ENCODE peak calls at places on chromosome 5, in four cellular contexts. A is mesendoderm, Q is IMR-90, R is H1. T is an unnamed sample.

GRCh38 chr5:88979244-88979643 is 96.3 kb upstream of the MEF2C start:
- DNase-seq in R (no peak), Q (peak; percentile 2), A (peak; percentile 26), T (no peak)

GRCh38 chr5:28254846-28255245 is 1216.5 kb upstream of the CDH9 start:
- DNase-seq in A (no peak), R (no peak), Q (no peak), T (no peak)

GRCh38 chr5:170860818-170861217 is 1.0 kb upstream of the RANBP17 start:
- DNase-seq in A (no peak), R (no peak), Q (no peak), T (no peak)

GRCh38 chr5:6829150-6829784 is 116.0 kb downstream of the TENT4A start:
- DNase-seq in R (no peak), A (no peak), Q (no peak), T (no peak)

GRCh38 chr5:15064396-15064795 is 192.8 kb upstream of the ANKH start:
- DNase-seq in R (no peak), Q (no peak), A (no peak), T (no peak)

GRCh38 chr5:160180931-160181330 is 48.4 kb upstream of the FABP6 start:
- DNase-seq in R (no peak), Q (no peak), A (no peak), T (no peak)

GRCh38 chr5:50655067-50655809 is 11.2 kb upstream of the PARP8 start:
- DNase-seq in A (no peak), Q (no peak), R (no peak), T (no peak)

GRCh38 chr5:98679963-98680362 is 93.5 kb upstream of the RGMB start:
- DNase-seq in A (peak; percentile 82), R (no peak), Q (peak; percentile 59), T (no peak)

GRCh38 chr5:104800440-104801048 is 1238.0 kb upstream of the NUDT12 start:
- DNase-seq in A (peak; percentile 71), Q (no peak), R (peak; percentile 2), T (peak; percentile 40)

GRCh38 chr5:51397996-51398395 is 14.7 kb downstream of the ISL1 start:
- DNase-seq in A (peak; percentile 86), R (no peak), Q (no peak), T (peak; percentile 52)

GRCh38 chr5:14038341-14038959 is 94.0 kb upstream of the DNAH5 start:
- DNase-seq in Q (peak; percentile 97), A (peak; percentile 39), R (no peak), T (no peak)

GRCh38 chr5:74164725-74165226 is 475.8 kb downstream of the ENC1 start:
- DNase-seq in Q (no peak), R (no peak), A (no peak), T (no peak)

GRCh38 chr5:175873090-175873454 is 1.7 kb downstream of the CPLX2 start:
- DNase-seq in A (peak; percentile 38), R (no peak), Q (no peak), T (peak; percentile 65)

GRCh38 chr5:174177531-174177930 is 132.0 kb downstream of the NSG2 start:
- DNase-seq in A (no peak), Q (no peak), R (no peak), T (peak; percentile 9)

GRCh38 chr5:74430910-74431309 is 209.6 kb downstream of the ENC1 start:
- DNase-seq in A (no peak), R (no peak), Q (no peak), T (no peak)

GRCh38 chr5:111227226-111227782 is 3.1 kb downstream of the CAMK4 start:
- DNase-seq in A (no peak), R (no peak), Q (no peak), T (no peak)

GRCh38 chr5:176427971-176428370 is 11.6 kb upstream of the CLTB start:
- DNase-seq in A (no peak), R (no peak), Q (peak; percentile 55), T (no peak)

GRCh38 chr5:168427224-168427623 is 59.0 kb upstream of the RARS1 start:
- DNase-seq in R (no peak), A (no peak), Q (no peak), T (no peak)
- H3K56ac ChIP-seq in R (no peak overlapping the region), A (no peak overlapping the region), Q (no peak overlapping the region), T (no peak overlapping the region)

GRCh38 chr5:571791-572190 is 40.3 kb upstream of the CEP72 start:
- DNase-seq in A (no peak), R (no peak), Q (no peak), T (no peak)

GRCh38 chr5:570886-571285 is 41.3 kb upstream of the CEP72 start:
- DNase-seq in A (no peak), R (no peak), Q (no peak), T (no peak)

GRCh38 chr5:573976-574375 is 38.2 kb upstream of the CEP72 start:
- DNase-seq in A (no peak), Q (no peak), R (no peak), T (peak; percentile 24)

GRCh38 chr5:573206-573605 is 38.9 kb upstream of the CEP72 start:
- DNase-seq in A (no peak), R (no peak), Q (no peak), T (peak; percentile 12)

DNA sequence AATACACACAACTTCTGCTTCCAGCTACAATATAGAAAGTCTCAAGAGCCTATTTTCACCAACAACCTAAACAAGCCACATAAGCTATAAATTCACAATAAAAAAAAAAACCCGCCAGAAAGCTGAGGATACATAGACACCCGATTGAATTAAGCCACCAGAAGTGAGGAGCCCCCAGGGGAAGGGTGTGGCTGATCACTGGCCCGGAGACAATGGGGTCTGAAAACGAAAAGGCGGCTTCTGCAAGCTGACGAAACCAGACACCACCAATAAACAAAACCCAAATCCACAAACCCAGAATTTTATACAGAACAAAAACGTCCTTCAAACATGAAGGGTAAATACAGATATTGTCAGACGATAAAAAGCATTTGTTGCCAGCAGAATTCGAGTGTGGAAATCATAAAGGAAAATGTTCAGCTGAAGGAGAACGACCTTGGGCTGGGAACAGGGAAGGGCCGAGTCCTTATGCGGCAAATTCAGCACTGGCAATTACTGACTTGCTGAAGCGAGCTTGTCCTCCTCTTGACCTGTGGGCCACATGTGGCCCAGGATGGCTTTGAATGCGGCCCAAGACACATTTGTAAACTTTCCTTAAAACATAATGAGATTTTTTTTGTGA is 39.6 kb upstream of the CEP72 start:
- DNase-seq in Q (no peak), R (no peak), A (no peak), T (no peak)
- H3K56ac ChIP-seq in Q (no peak overlapping the region), R (no peak overlapping the region), A (no peak overlapping the region), T (no peak overlapping the region)

GRCh38 chr5:40006260-40006659 is 581.5 kb upstream of the DAB2 start:
- DNase-seq in R (no peak), Q (no peak), A (no peak), T (no peak)
- H3K56ac ChIP-seq in R (no peak overlapping the region), Q (no peak overlapping the region), A (no peak overlapping the region), T (no peak overlapping the region)

DNA sequence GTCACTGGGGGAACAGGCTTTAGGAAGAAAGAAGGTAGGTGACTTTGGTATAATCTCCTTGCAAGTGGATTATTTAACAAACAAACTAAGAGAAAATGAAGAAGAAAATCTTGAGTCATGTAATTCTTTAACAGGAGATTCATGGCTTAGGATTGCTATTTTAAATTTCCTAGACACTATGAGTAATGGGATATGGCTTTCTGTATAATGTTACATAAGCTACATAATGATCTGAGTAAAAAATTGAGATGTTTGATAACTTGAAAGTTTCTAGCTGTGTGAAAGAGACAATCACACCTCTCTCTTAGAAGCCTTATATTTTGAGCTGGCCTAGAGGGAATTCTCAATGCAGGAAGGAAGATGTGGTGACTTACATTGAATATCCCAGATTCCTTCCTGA is 92.5 kb downstream of the CDH9 start:
- DNase-seq in R (no peak), A (no peak), Q (no peak), T (no peak)
- H3K56ac ChIP-seq in R (no peak overlapping the region), A (no peak overlapping the region), Q (no peak overlapping the region), T (no peak overlapping the region)

DNA sequence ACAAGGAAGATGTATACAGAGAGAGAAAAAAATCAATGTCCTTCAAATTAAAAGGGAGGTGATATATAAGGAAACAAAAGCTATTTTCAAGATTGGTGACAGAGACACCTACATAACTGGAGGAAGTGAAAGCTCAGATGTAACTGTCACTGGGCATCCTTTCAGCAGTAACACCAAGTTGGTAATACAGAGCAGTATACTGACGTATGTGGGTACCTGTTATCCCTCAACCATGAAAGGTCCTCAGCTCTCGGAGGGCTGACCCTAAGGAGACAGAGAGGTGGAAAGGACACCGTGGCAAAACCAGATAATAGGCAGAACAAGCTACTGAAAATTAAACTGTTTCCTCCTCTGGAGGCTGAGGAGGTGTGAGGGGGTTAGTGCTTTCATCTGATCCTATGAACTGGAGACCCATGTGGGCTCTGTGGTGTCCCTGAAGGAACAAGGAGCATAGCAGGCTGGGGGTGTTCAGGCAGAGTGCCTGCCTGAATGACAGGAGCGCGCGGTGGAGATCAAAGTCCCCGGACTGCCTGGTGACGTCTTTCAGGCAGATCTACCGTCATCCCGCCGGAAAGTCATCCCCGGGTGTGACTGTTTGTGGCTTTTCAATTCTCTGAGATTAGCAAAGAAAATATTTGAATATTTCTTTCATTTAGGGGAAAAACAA is 130.2 kb upstream of the FSTL4 start:
- DNase-seq in R (no peak), A (no peak), Q (no peak), T (no peak)
- H3K56ac ChIP-seq in R (no peak overlapping the region), A (no peak overlapping the region), Q (no peak overlapping the region), T (no peak overlapping the region)

GRCh38 chr5:16291894-16292293 is 112.3 kb upstream of the MARCHF11 start:
- DNase-seq in Q (no peak), R (no peak), A (no peak), T (no peak)
- H3K56ac ChIP-seq in Q (no peak overlapping the region), R (no peak overlapping the region), A (no peak overlapping the region), T (no peak overlapping the region)

GRCh38 chr5:141519605-141520288 is 30.9 kb downstream of the PCDHGC5 start:
- DNase-seq in Q (peak; percentile 43), A (no peak), R (no peak), T (no peak)
- H3K56ac ChIP-seq in Q (no peak overlapping the region), A (no peak overlapping the region), R (no peak overlapping the region), T (no peak overlapping the region)

DNA sequence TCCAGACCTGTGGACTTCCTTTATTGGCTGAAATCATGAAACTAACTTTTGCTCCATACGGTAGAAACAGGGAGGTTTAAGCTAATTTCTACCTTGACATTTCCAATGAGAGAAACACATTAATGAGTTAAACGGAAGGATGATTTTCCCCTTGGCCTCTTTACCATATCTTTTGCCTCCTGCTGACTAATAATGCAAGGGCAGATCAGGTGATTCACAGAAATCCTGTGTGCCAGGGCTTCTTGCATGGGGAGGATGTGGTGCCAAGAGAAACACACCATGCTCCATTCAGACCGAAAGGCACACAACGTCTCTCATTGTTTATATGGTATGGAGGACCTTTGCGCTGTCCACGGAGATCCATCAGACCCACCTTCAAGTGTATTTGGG is 17.4 kb upstream of the PRLR start:
- DNase-seq in Q (no peak), R (no peak), A (no peak), T (no peak)
- H3K56ac ChIP-seq in Q (no peak overlapping the region), R (no peak overlapping the region), A (no peak overlapping the region), T (no peak overlapping the region)

GRCh38 chr5:112549127-112549526 is 130.1 kb upstream of the EPB41L4A start:
- DNase-seq in A (no peak), R (no peak), Q (no peak), T (no peak)
- H3K56ac ChIP-seq in A (no peak overlapping the region), R (no peak overlapping the region), Q (no peak overlapping the region), T (no peak overlapping the region)

T was measured in H9.